ENCODE peak calls at places on chromosomes 11 and 22, in four cellular contexts. One of them, this sample, is unnamed.

GRCh38 chr11:133064152-133064877 is 468.0 kb downstream of the OPCML start:
- DNase-seq in GM06990: no peak
- DNase-seq in upper lobe of right lung: peak; percentile 85
- DNase-seq in coronary artery: peak; percentile 75
- DNase-seq in this sample: peak; percentile 1

GRCh38 chr11:34840736-34841386 is 75.3 kb downstream of the APIP start:
- DNase-seq in GM06990: peak; percentile 26
- DNase-seq in upper lobe of right lung: no peak
- DNase-seq in coronary artery: no peak
- DNase-seq in this sample: no peak

GRCh38 chr11:122807731-122808485 is 30.4 kb upstream of the CRTAM start:
- DNase-seq in GM06990: no peak
- DNase-seq in upper lobe of right lung: no peak
- DNase-seq in coronary artery: no peak
- DNase-seq in this sample: no peak

GRCh38 chr11:9923280-9923679 is 259.4 kb downstream of the SWAP70 start:
- DNase-seq in GM06990: no peak
- DNase-seq in upper lobe of right lung: no peak
- DNase-seq in coronary artery: no peak
- DNase-seq in this sample: no peak

GRCh38 chr22:41445171-41446056 is 1.2 kb downstream of the TOB2 start:
- DNase-seq in GM06990: peak; percentile 34
- DNase-seq in upper lobe of right lung: no peak
- DNase-seq in coronary artery: no peak
- DNase-seq in this sample: peak; percentile 6

GRCh38 chr11:12827929-12828812 is 153.9 kb downstream of the TEAD1 start:
- DNase-seq in GM06990: no peak
- DNase-seq in upper lobe of right lung: no peak
- DNase-seq in coronary artery: no peak
- DNase-seq in this sample: peak; percentile 85

GRCh38 chr11:77779935-77780334 is 40.6 kb downstream of the RSF1 start:
- DNase-seq in GM06990: no peak
- DNase-seq in upper lobe of right lung: no peak
- DNase-seq in coronary artery: no peak
- DNase-seq in this sample: peak; percentile 56

GRCh38 chr22:31682751-31683150 is 20.7 kb upstream of the PISD start:
- DNase-seq in GM06990: no peak
- DNase-seq in upper lobe of right lung: no peak
- DNase-seq in coronary artery: no peak
- DNase-seq in this sample: no peak

GRCh38 chr22:38211556-38211955 is 9.8 kb downstream of the MAFF start:
- DNase-seq in GM06990: no peak
- DNase-seq in upper lobe of right lung: no peak
- DNase-seq in coronary artery: no peak
- DNase-seq in this sample: no peak

GRCh38 chr11:44313701-44314489 is 4.0 kb upstream of the ALX4 start:
- DNase-seq in GM06990: no peak
- DNase-seq in upper lobe of right lung: peak; percentile 18
- DNase-seq in coronary artery: no peak
- DNase-seq in this sample: peak; percentile 64

GRCh38 chr11:12122083-12122482 is 11.7 kb downstream of the MICAL2 start:
- DNase-seq in GM06990: no peak
- DNase-seq in upper lobe of right lung: peak; percentile 72
- DNase-seq in coronary artery: no peak
- DNase-seq in this sample: no peak

GRCh38 chr11:119254239-119254638 is 48.1 kb downstream of the CBL start:
- DNase-seq in GM06990: no peak
- DNase-seq in upper lobe of right lung: no peak
- DNase-seq in coronary artery: no peak
- DNase-seq in this sample: no peak

GRCh38 chr11:77372736-77373135 is 71.2 kb upstream of the GDPD4 start:
- DNase-seq in GM06990: no peak
- DNase-seq in upper lobe of right lung: no peak
- DNase-seq in coronary artery: no peak
- DNase-seq in this sample: no peak

GRCh38 chr11:22634897-22635629 is 9.4 kb upstream of the FANCF start:
- DNase-seq in GM06990: no peak
- DNase-seq in upper lobe of right lung: no peak
- DNase-seq in coronary artery: no peak
- DNase-seq in this sample: peak; percentile 4

GRCh38 chr11:67438121-67438902 is 830 bp upstream of the PTPRCAP start:
- DNase-seq in GM06990: peak; percentile 75
- DNase-seq in upper lobe of right lung: no peak
- DNase-seq in coronary artery: no peak
- DNase-seq in this sample: no peak

GRCh38 chr11:109695696-109696095 is 273.7 kb downstream of the C11orf87 start:
- DNase-seq in GM06990: no peak
- DNase-seq in upper lobe of right lung: no peak
- DNase-seq in coronary artery: no peak
- DNase-seq in this sample: peak; percentile 48

GRCh38 chr11:118910309-118911112 is 15.2 kb downstream of the BCL9L start:
- DNase-seq in GM06990: no peak
- DNase-seq in upper lobe of right lung: peak; percentile 91
- DNase-seq in coronary artery: peak; percentile 92
- DNase-seq in this sample: peak; percentile 95

GRCh38 chr11:61007383-61007970 is 36.0 kb downstream of the CD6 start:
- DNase-seq in GM06990: no peak
- DNase-seq in upper lobe of right lung: peak; percentile 70
- DNase-seq in coronary artery: no peak
- DNase-seq in this sample: no peak

GRCh38 chr11:2932850-2933251 is 3.6 kb upstream of the PHLDA2 start:
- DNase-seq in GM06990: no peak
- DNase-seq in upper lobe of right lung: peak; percentile 65
- DNase-seq in coronary artery: no peak
- DNase-seq in this sample: peak; percentile 34

GRCh38 chr22:24433868-24434471 is 6.6 kb downstream of the ADORA2A start:
- DNase-seq in GM06990: no peak
- DNase-seq in upper lobe of right lung: peak; percentile 55
- DNase-seq in coronary artery: no peak
- DNase-seq in this sample: peak; percentile 62

GRCh38 chr11:12397953-12398352 is 20.6 kb downstream of the PARVA start:
- DNase-seq in GM06990: no peak
- DNase-seq in upper lobe of right lung: no peak
- DNase-seq in coronary artery: no peak
- DNase-seq in this sample: peak; percentile 95

GRCh38 chr22:18994780-18995711 is 59.0 kb upstream of the PRODH start:
- DNase-seq in GM06990: no peak
- DNase-seq in upper lobe of right lung: peak; percentile 70
- DNase-seq in coronary artery: peak; percentile 29
- DNase-seq in this sample: no peak

GRCh38 chr22:43859176-43859575 is 3.1 kb downstream of the SULT4A1 start:
- DNase-seq in GM06990: no peak
- DNase-seq in upper lobe of right lung: no peak
- DNase-seq in coronary artery: no peak
- DNase-seq in this sample: no peak

GRCh38 chr11:69355346-69355940 is 61.5 kb downstream of the MYEOV start:
- DNase-seq in GM06990: no peak
- DNase-seq in upper lobe of right lung: no peak
- DNase-seq in coronary artery: no peak
- DNase-seq in this sample: no peak

GRCh38 chr11:72375241-72375640 is 59.1 kb downstream of the CLPB start:
- DNase-seq in GM06990: no peak
- DNase-seq in upper lobe of right lung: no peak
- DNase-seq in coronary artery: no peak
- DNase-seq in this sample: no peak

GRCh38 chr11:28836285-28837081 is 728.3 kb downstream of the METTL15 start:
- DNase-seq in GM06990: no peak
- DNase-seq in upper lobe of right lung: no peak
- DNase-seq in coronary artery: no peak
- DNase-seq in this sample: peak; percentile 98

GRCh38 chr22:32830957-32831356 is 29.5 kb downstream of the TIMP3 start:
- DNase-seq in GM06990: no peak
- DNase-seq in upper lobe of right lung: no peak
- DNase-seq in coronary artery: no peak
- DNase-seq in this sample: no peak

GRCh38 chr11:91972665-91973266 is 251.9 kb upstream of the FAT3 start:
- DNase-seq in GM06990: no peak
- DNase-seq in upper lobe of right lung: no peak
- DNase-seq in coronary artery: no peak
- DNase-seq in this sample: no peak

GRCh38 chr11:118161786-118162185 is 9.2 kb upstream of the SCN4B start:
- DNase-seq in GM06990: no peak
- DNase-seq in upper lobe of right lung: no peak
- DNase-seq in coronary artery: no peak
- DNase-seq in this sample: no peak

DNA sequence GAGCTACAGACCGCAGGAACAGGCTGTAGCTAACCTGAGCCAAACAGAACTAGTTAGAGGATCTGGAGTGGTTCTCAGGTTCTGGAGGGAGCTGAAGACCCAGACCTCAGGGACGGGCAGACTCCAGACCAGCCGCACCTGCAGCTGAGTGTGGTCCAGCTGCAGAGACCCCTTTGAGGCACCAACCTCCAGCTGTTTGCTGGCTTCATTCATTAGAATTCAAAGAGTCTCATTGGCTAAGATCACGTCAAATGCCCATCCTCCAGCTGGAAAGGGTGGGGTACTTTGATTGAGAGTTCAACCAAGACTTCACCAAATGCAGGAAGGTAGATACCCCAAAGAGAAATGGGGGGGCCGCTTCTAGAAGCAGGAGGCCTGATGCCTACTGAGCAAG is 13.4 kb upstream of the IL2RB start:
- DNase-seq in GM06990: no peak
- DNase-seq in upper lobe of right lung: no peak
- DNase-seq in coronary artery: no peak
- DNase-seq in this sample: no peak
- H3K4me3 ChIP-seq in GM06990: peak overlapping the region; percentile 12
- H3K4me3 ChIP-seq in upper lobe of right lung: no peak overlapping the region
- H3K4me3 ChIP-seq in coronary artery: no peak overlapping the region
- H3K4me3 ChIP-seq in this sample: no peak overlapping the region

DNA sequence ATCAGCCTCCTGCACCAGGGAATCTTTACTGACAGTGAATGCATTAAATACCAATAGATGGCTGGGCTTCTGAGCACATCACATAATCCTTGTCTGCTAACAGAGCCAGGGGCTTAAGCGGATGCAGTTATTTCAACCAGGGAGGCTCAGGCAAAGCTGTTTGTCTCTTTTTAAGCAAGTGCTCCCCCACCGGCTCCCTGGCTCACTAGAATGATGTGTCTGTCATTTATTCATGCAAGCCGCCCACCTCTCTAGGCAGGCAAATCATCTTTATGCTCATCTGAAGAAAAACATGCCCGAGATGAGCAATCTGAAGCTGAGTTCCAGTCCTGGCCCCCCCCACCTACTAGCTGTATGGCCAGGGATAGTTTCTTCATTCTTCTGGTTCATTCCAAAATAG is 182.2 kb downstream of the TENM4 start:
- DNase-seq in GM06990: no peak
- DNase-seq in upper lobe of right lung: no peak
- DNase-seq in coronary artery: no peak
- DNase-seq in this sample: no peak
- TF ChIP-seq CTCF in GM06990: no peak
- TF ChIP-seq CTCF in upper lobe of right lung: no peak
- TF ChIP-seq CTCF in coronary artery: no peak
- TF ChIP-seq CTCF in this sample: no peak

GRCh38 chr11:124934862-124935547 is 842 bp downstream of the HEPACAM start:
- DNase-seq in GM06990: no peak
- DNase-seq in upper lobe of right lung: no peak
- DNase-seq in coronary artery: no peak
- DNase-seq in this sample: peak; percentile 68
- H3K4me3 ChIP-seq in GM06990: no peak overlapping the region
- H3K4me3 ChIP-seq in upper lobe of right lung: no peak overlapping the region
- H3K4me3 ChIP-seq in coronary artery: no peak overlapping the region
- H3K4me3 ChIP-seq in this sample: no peak overlapping the region

GRCh38 chr22:49027122-49027670 is 800.5 kb downstream of the BRD1 start:
- DNase-seq in GM06990: no peak
- DNase-seq in upper lobe of right lung: no peak
- DNase-seq in coronary artery: no peak
- DNase-seq in this sample: no peak
- TF ChIP-seq CTCF in GM06990: no peak
- TF ChIP-seq CTCF in upper lobe of right lung: no peak
- TF ChIP-seq CTCF in coronary artery: no peak
- TF ChIP-seq CTCF in this sample: no peak

GRCh38 chr11:40295466-40295865 is 1164.0 kb downstream of the LRRC4C start:
- DNase-seq in GM06990: no peak
- DNase-seq in upper lobe of right lung: no peak
- DNase-seq in coronary artery: no peak
- DNase-seq in this sample: no peak
- H3K4me3 ChIP-seq in GM06990: no peak overlapping the region
- H3K4me3 ChIP-seq in upper lobe of right lung: no peak overlapping the region
- H3K4me3 ChIP-seq in coronary artery: no peak overlapping the region
- H3K4me3 ChIP-seq in this sample: no peak overlapping the region

DNA sequence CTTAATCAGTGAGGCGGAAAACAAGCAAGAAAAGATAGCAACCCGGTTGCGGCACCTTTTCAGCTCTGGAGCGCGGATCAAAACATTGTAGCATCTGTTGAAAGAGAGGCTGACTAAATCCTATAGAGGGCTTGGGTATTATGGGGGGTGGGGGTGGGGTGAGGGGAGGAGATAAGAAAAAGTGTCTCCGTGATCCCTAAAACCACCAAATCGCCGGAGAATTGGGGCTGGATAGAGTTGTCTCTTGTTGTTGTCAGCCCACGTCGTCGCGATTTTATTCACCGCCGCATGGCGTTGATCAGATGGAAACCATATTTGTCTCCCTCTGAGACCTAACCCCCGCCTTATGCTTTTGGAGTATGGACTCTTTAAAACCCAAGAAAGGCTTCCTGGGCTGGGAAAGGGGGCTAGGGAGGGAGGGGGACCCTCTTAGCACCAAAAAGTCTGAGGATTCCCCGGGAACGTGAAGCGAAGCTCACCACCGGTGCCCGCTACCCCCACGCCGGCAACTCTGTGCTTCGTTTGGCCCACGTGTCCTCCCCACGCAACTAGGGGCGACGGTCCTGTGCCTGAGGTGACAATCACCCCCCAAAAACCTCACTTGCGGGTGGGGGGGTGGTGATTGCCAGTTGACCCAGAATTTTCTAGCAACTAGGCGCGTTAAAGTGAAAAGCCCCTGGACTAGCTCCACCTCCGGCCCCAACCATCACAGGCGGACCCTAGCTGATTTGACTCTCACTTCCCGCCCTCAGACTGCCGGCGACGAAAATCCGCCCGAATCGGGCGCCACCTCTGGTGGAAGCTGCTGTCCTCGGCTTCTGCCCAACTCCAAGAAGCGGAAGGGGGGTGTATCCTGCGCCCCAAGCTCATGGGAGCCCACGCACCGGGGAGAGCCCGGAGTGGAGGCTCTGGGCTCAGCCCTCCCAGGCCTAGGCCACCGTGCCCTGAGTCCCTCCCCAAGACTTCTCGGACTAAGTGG is 12.8 kb downstream of the PAX6 start:
- DNase-seq in GM06990: peak; percentile 69
- DNase-seq in upper lobe of right lung: no peak
- DNase-seq in coronary artery: no peak
- DNase-seq in this sample: no peak
- TF ChIP-seq CTCF in GM06990: peak; percentile 55
- TF ChIP-seq CTCF in upper lobe of right lung: no peak
- TF ChIP-seq CTCF in coronary artery: no peak
- TF ChIP-seq CTCF in this sample: peak; percentile 30

DNA sequence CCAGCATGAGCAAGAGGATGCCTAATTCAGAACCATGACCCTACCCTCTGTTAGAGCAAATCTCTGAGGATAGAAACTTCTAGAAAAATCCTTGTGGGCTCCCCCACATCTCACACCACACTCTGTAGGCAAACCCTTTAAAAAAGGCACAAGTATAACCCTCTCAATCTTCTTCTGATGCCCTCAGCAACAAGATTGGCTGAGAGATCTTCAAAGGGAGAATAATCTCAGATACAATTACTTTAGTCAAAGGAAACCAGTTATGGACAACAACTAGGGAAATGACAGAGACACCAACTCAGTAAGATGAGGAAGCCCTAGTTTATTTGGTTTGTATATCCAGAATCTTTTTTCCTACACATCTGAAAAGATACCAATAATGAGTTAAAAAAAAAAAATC is 49.2 kb downstream of the LIF start:
- DNase-seq in GM06990: no peak
- DNase-seq in upper lobe of right lung: no peak
- DNase-seq in coronary artery: no peak
- DNase-seq in this sample: no peak
- H3K4me3 ChIP-seq in GM06990: no peak overlapping the region
- H3K4me3 ChIP-seq in upper lobe of right lung: no peak overlapping the region
- H3K4me3 ChIP-seq in coronary artery: no peak overlapping the region
- H3K4me3 ChIP-seq in this sample: no peak overlapping the region